ENCODE peak calls at places on chromosomes 11 and 22, in four cellular contexts. One of them, this sample, is unnamed.

GRCh38 chr11:109203176-109203575 is 218.8 kb upstream of the C11orf87 start:
- DNase-seq in HepG2: no peak
- DNase-seq in H1: no peak
- DNase-seq in GM12878: no peak
- DNase-seq in this sample: no peak

GRCh38 chr22:19808873-19809478 is 45.7 kb downstream of the GNB1L start:
- DNase-seq in HepG2: no peak
- DNase-seq in H1: no peak
- DNase-seq in GM12878: no peak
- DNase-seq in this sample: no peak

GRCh38 chr11:30914143-30914762 is 328.1 kb upstream of the MPPED2 start:
- DNase-seq in HepG2: peak
- DNase-seq in H1: peak
- DNase-seq in GM12878: no peak
- DNase-seq in this sample: peak

GRCh38 chr11:100672483-100673038 is 14.5 kb upstream of the ARHGAP42 start:
- DNase-seq in HepG2: no peak
- DNase-seq in H1: no peak
- DNase-seq in GM12878: no peak
- DNase-seq in this sample: no peak

GRCh38 chr22:48603621-48604320 is 1223.9 kb downstream of the BRD1 start:
- DNase-seq in HepG2: no peak
- DNase-seq in H1: no peak
- DNase-seq in GM12878: no peak
- DNase-seq in this sample: no peak

GRCh38 chr11:64124147-64124546 is 41.8 kb downstream of the MACROD1 start:
- DNase-seq in HepG2: no peak
- DNase-seq in H1: no peak
- DNase-seq in GM12878: no peak
- DNase-seq in this sample: peak

GRCh38 chr22:44880588-44881245 is 128.3 kb downstream of the ARHGAP8 start:
- DNase-seq in HepG2: no peak
- DNase-seq in H1: no peak
- DNase-seq in GM12878: no peak
- DNase-seq in this sample: no peak

GRCh38 chr22:30872282-30873041 is 96.1 kb downstream of the MORC2 start:
- DNase-seq in HepG2: no peak
- DNase-seq in H1: no peak
- DNase-seq in GM12878: no peak
- DNase-seq in this sample: no peak

GRCh38 chr11:60971520-60971919 is at the start of gene CD6:
- DNase-seq in HepG2: no peak
- DNase-seq in H1: no peak
- DNase-seq in GM12878: no peak
- DNase-seq in this sample: no peak

GRCh38 chr22:46355369-46355995 is 20.0 kb downstream of the TRMU start:
- DNase-seq in HepG2: peak
- DNase-seq in H1: no peak
- DNase-seq in GM12878: no peak
- DNase-seq in this sample: peak

GRCh38 chr11:104175769-104176168 is 11.8 kb upstream of the PDGFD start:
- DNase-seq in HepG2: no peak
- DNase-seq in H1: no peak
- DNase-seq in GM12878: no peak
- DNase-seq in this sample: no peak

GRCh38 chr11:48031602-48032001 is 51.2 kb downstream of the PTPRJ start:
- DNase-seq in HepG2: no peak
- DNase-seq in H1: no peak
- DNase-seq in GM12878: no peak
- DNase-seq in this sample: no peak

GRCh38 chr22:22870577-22871398 is 16.8 kb upstream of the IGLL5 start:
- DNase-seq in HepG2: no peak
- DNase-seq in H1: no peak
- DNase-seq in GM12878: no peak
- DNase-seq in this sample: peak

GRCh38 chr11:7457211-7457610 is 28.1 kb upstream of the OLFML1 start:
- DNase-seq in HepG2: no peak
- DNase-seq in H1: no peak
- DNase-seq in GM12878: no peak
- DNase-seq in this sample: no peak

GRCh38 chr22:50272103-50272782 is 2.1 kb upstream of the MAPK11 start:
- DNase-seq in HepG2: no peak
- DNase-seq in H1: no peak
- DNase-seq in GM12878: no peak
- DNase-seq in this sample: no peak

GRCh38 chr11:45786272-45786671 is 18.7 kb upstream of the SLC35C1 start:
- DNase-seq in HepG2: no peak
- DNase-seq in H1: no peak
- DNase-seq in GM12878: no peak
- DNase-seq in this sample: no peak

GRCh38 chr22:20013382-20013871 is 3.2 kb downstream of the ARVCF start:
- DNase-seq in HepG2: peak
- DNase-seq in H1: peak
- DNase-seq in GM12878: no peak
- DNase-seq in this sample: peak

GRCh38 chr11:88281317-88281712 is 56.2 kb downstream of the CTSC start:
- DNase-seq in HepG2: no peak
- DNase-seq in H1: no peak
- DNase-seq in GM12878: no peak
- DNase-seq in this sample: no peak

GRCh38 chr11:123063396-123064267 is 1.7 kb upstream of the HSPA8 start:
- DNase-seq in HepG2: peak
- DNase-seq in H1: no peak
- DNase-seq in GM12878: no peak
- DNase-seq in this sample: no peak

GRCh38 chr11:127199306-127199801 is 198.8 kb upstream of the KIRREL3 start:
- DNase-seq in HepG2: no peak
- DNase-seq in H1: no peak
- DNase-seq in GM12878: no peak
- DNase-seq in this sample: no peak

GRCh38 chr22:19266547-19267086 is 24.9 kb downstream of the CLTCL1 start:
- DNase-seq in HepG2: no peak
- DNase-seq in H1: no peak
- DNase-seq in GM12878: no peak
- DNase-seq in this sample: no peak

GRCh38 chr11:30586251-30587144 is at the start of gene MPPED2:
- DNase-seq in HepG2: no peak
- DNase-seq in H1: no peak
- DNase-seq in GM12878: no peak
- DNase-seq in this sample: peak

GRCh38 chr11:14645985-14646900 is 2.6 kb downstream of the PDE3B start:
- DNase-seq in HepG2: no peak
- DNase-seq in H1: no peak
- DNase-seq in GM12878: no peak
- DNase-seq in this sample: no peak
- TF ChIP-seq SUZ12 in HepG2: no peak
- TF ChIP-seq SUZ12 in H1: no peak
- TF ChIP-seq SUZ12 in GM12878: no peak
- TF ChIP-seq SUZ12 in this sample: no peak

DNA sequence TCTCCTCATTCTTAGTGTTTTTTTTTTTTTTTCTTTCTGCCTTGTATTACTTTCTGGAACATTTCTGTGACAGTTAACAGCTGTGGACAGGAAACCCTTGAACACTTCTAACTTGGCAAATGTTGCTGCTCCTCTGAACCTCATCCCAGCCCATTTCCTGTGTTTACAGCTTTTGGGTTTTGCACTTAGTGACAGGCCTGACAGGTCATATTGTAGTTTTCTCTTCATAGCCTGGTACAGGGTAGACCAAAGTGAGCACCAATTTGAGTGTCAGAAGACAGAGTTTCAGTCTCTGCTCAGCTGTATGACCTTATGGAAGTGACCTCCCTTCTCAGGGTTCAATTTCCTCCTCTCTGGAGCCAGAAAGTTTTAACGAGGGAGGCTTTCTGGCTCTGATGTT is 91.6 kb downstream of the STIM1 start:
- DNase-seq in HepG2: no peak
- DNase-seq in H1: no peak
- DNase-seq in GM12878: peak
- DNase-seq in this sample: no peak
- TF ChIP-seq SUZ12 in HepG2: no peak
- TF ChIP-seq SUZ12 in H1: no peak
- TF ChIP-seq SUZ12 in GM12878: no peak
- TF ChIP-seq SUZ12 in this sample: no peak

GRCh38 chr11:93736129-93736528 is 5.2 kb downstream of the TAF1D start:
- DNase-seq in HepG2: no peak
- DNase-seq in H1: no peak
- DNase-seq in GM12878: no peak
- DNase-seq in this sample: no peak
- TF ChIP-seq SUZ12 in HepG2: no peak
- TF ChIP-seq SUZ12 in H1: no peak
- TF ChIP-seq SUZ12 in GM12878: no peak
- TF ChIP-seq SUZ12 in this sample: no peak

DNA sequence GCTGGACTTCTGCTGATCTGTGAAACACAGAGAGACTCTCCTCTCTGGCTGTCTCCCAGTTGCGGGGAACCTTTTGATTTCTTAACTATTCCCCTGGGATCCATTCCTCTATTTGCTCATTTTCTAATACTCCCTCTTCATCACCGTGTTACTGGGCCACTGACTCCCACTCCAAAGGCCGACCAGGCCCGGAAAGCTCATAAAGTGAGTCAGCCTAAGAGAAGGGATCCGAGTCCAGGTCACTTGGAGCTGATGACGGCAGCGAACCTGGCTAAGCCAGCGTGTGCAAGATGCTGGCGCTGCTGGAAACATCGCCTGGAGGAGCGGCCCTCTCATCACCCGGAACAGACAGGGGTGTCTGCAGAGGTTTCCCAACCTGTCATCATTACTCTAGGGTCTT is 112.8 kb downstream of the FBXO7 start:
- DNase-seq in HepG2: no peak
- DNase-seq in H1: no peak
- DNase-seq in GM12878: no peak
- DNase-seq in this sample: no peak
- TF ChIP-seq SUZ12 in HepG2: no peak
- TF ChIP-seq SUZ12 in H1: no peak
- TF ChIP-seq SUZ12 in GM12878: no peak
- TF ChIP-seq SUZ12 in this sample: no peak

GRCh38 chr11:15875393-15875792 is 481.0 kb downstream of the SOX6 start:
- DNase-seq in HepG2: no peak
- DNase-seq in H1: no peak
- DNase-seq in GM12878: no peak
- DNase-seq in this sample: no peak
- TF ChIP-seq SUZ12 in HepG2: no peak
- TF ChIP-seq SUZ12 in H1: no peak
- TF ChIP-seq SUZ12 in GM12878: no peak
- TF ChIP-seq SUZ12 in this sample: no peak

DNA sequence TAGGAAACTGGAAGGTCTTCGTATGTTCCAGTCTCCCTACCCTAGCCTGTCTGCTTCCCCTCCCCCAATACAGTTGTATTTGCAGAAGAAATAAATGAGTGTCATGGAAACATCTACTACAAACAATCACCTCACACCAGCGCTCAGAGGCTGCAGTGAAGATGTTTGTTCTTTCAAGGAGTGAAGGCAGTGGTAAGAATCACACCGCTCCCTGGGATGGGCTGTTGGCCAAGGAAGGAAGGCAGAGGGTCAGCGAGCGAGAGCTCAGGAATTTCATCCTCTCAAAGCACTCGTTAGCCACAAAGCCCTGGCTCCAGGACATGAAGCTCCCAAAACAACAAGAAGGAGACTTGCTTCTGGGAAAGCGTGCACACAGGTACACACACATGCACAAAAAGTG is 1.2 kb upstream of the IGSF9B start:
- DNase-seq in HepG2: no peak
- DNase-seq in H1: no peak
- DNase-seq in GM12878: no peak
- DNase-seq in this sample: no peak
- TF ChIP-seq SUZ12 in HepG2: no peak
- TF ChIP-seq SUZ12 in H1: no peak
- TF ChIP-seq SUZ12 in GM12878: no peak
- TF ChIP-seq SUZ12 in this sample: no peak

DNA sequence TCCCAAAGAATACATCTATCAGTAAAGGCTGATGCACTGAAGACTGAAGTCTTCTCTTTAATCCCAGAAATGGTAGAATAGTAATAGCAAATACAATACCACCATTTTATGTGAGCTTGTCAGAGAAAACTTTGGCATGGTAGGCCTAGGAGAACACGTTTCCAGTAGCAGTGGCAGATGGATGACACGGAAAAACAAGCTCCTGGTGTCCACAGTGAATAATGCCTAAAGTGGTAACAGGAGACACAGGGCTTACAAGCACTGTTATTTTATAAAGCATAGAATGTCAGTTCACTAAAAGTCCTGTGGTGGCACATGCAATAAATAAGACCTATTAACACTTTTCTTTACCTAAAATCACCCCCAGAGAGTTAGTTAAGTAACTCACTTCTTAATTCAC is 277.6 kb downstream of the TTC28 start:
- DNase-seq in HepG2: no peak
- DNase-seq in H1: no peak
- DNase-seq in GM12878: no peak
- DNase-seq in this sample: no peak
- TF ChIP-seq SUZ12 in HepG2: no peak
- TF ChIP-seq SUZ12 in H1: no peak
- TF ChIP-seq SUZ12 in GM12878: no peak
- TF ChIP-seq SUZ12 in this sample: no peak

GRCh38 chr22:36610056-36610455 is 81.1 kb upstream of the EIF3D start:
- DNase-seq in HepG2: no peak
- DNase-seq in H1: no peak
- DNase-seq in GM12878: no peak
- DNase-seq in this sample: no peak

GRCh38 chr22:36610567-36610966 is 81.6 kb upstream of the EIF3D start:
- DNase-seq in HepG2: no peak
- DNase-seq in H1: no peak
- DNase-seq in GM12878: no peak
- DNase-seq in this sample: no peak

GRCh38 chr22:36611241-36611976 is 82.4 kb upstream of the EIF3D start:
- DNase-seq in HepG2: no peak
- DNase-seq in H1: no peak
- DNase-seq in GM12878: no peak
- DNase-seq in this sample: no peak

GRCh38 chr22:36613958-36614357 is 85.0 kb upstream of the EIF3D start:
- DNase-seq in HepG2: peak
- DNase-seq in H1: no peak
- DNase-seq in GM12878: no peak
- DNase-seq in this sample: no peak

GRCh38 chr22:36612458-36612857 is 83.5 kb upstream of the EIF3D start:
- DNase-seq in HepG2: no peak
- DNase-seq in H1: no peak
- DNase-seq in GM12878: no peak
- DNase-seq in this sample: no peak
- TF ChIP-seq SUZ12 in HepG2: no peak
- TF ChIP-seq SUZ12 in H1: no peak
- TF ChIP-seq SUZ12 in GM12878: no peak
- TF ChIP-seq SUZ12 in this sample: no peak

This sample was measured in HEK293T.